ENCODE peak calls at places on chromosomes 5 and 9, in six cellular contexts. One of them, this sample, is unnamed.

GRCh38 chr5:1536298-1537165 is 12.8 kb upstream of the LPCAT1 start:
- DNase-seq in HFF-Myc: no peak
- DNase-seq in fibroblast of pulmonary artery: no peak
- DNase-seq in GM06990: peak
- DNase-seq in psoas muscle: peak
- DNase-seq in endothelial cell of umbilical vein: peak
- DNase-seq in this sample: no peak

GRCh38 chr5:39775458-39776365 is 350.9 kb upstream of the DAB2 start:
- DNase-seq in HFF-Myc: no peak
- DNase-seq in fibroblast of pulmonary artery: peak
- DNase-seq in GM06990: no peak
- DNase-seq in psoas muscle: no peak
- DNase-seq in endothelial cell of umbilical vein: peak
- DNase-seq in this sample: no peak

GRCh38 chr5:69265931-69266330 is 31.2 kb downstream of the CDK7 start:
- DNase-seq in HFF-Myc: no peak
- DNase-seq in fibroblast of pulmonary artery: no peak
- DNase-seq in GM06990: peak
- DNase-seq in psoas muscle: no peak
- DNase-seq in endothelial cell of umbilical vein: no peak
- DNase-seq in this sample: no peak

GRCh38 chr9:32989651-32990050 is 11.8 kb downstream of the APTX start:
- DNase-seq in HFF-Myc: no peak
- DNase-seq in fibroblast of pulmonary artery: no peak
- DNase-seq in GM06990: no peak
- DNase-seq in psoas muscle: no peak
- DNase-seq in endothelial cell of umbilical vein: no peak
- DNase-seq in this sample: no peak

GRCh38 chr5:154865466-154866184 is 7.2 kb downstream of the CNOT8 start:
- DNase-seq in HFF-Myc: no peak
- DNase-seq in fibroblast of pulmonary artery: peak
- DNase-seq in GM06990: no peak
- DNase-seq in psoas muscle: no peak
- DNase-seq in endothelial cell of umbilical vein: no peak
- DNase-seq in this sample: no peak

GRCh38 chr9:86488794-86489193 is 134.6 kb upstream of the TUT7 start:
- DNase-seq in HFF-Myc: no peak
- DNase-seq in fibroblast of pulmonary artery: no peak
- DNase-seq in GM06990: no peak
- DNase-seq in psoas muscle: no peak
- DNase-seq in endothelial cell of umbilical vein: no peak
- DNase-seq in this sample: no peak

GRCh38 chr5:139863855-139864558 is 68.4 kb downstream of the PSD2 start:
- DNase-seq in HFF-Myc: no peak
- DNase-seq in fibroblast of pulmonary artery: peak
- DNase-seq in GM06990: peak
- DNase-seq in psoas muscle: peak
- DNase-seq in endothelial cell of umbilical vein: peak
- DNase-seq in this sample: no peak

GRCh38 chr5:124902097-124902821 is 155.8 kb upstream of the ZNF608 start:
- DNase-seq in HFF-Myc: peak
- DNase-seq in fibroblast of pulmonary artery: peak
- DNase-seq in GM06990: peak
- DNase-seq in psoas muscle: no peak
- DNase-seq in endothelial cell of umbilical vein: peak
- DNase-seq in this sample: no peak

GRCh38 chr9:17003576-17004240 is 131.1 kb upstream of the CNTLN start:
- DNase-seq in HFF-Myc: no peak
- DNase-seq in fibroblast of pulmonary artery: peak
- DNase-seq in GM06990: no peak
- DNase-seq in psoas muscle: no peak
- DNase-seq in endothelial cell of umbilical vein: no peak
- DNase-seq in this sample: no peak

GRCh38 chr5:148776780-148777179 is 49.6 kb upstream of the ADRB2 start:
- DNase-seq in HFF-Myc: peak
- DNase-seq in fibroblast of pulmonary artery: peak
- DNase-seq in GM06990: no peak
- DNase-seq in psoas muscle: no peak
- DNase-seq in endothelial cell of umbilical vein: peak
- DNase-seq in this sample: no peak

GRCh38 chr9:122134822-122135528 is 24.6 kb downstream of the NDUFA8 start:
- DNase-seq in HFF-Myc: no peak
- DNase-seq in fibroblast of pulmonary artery: peak
- DNase-seq in GM06990: no peak
- DNase-seq in psoas muscle: no peak
- DNase-seq in endothelial cell of umbilical vein: no peak
- DNase-seq in this sample: no peak

GRCh38 chr5:134252671-134253070 is 26.8 kb upstream of the PPP2CA start:
- DNase-seq in HFF-Myc: no peak
- DNase-seq in fibroblast of pulmonary artery: peak
- DNase-seq in GM06990: no peak
- DNase-seq in psoas muscle: no peak
- DNase-seq in endothelial cell of umbilical vein: peak
- DNase-seq in this sample: no peak

GRCh38 chr5:154989641-154990040 is 23.9 kb upstream of the KIF4B start:
- DNase-seq in HFF-Myc: no peak
- DNase-seq in fibroblast of pulmonary artery: no peak
- DNase-seq in GM06990: no peak
- DNase-seq in psoas muscle: no peak
- DNase-seq in endothelial cell of umbilical vein: peak
- DNase-seq in this sample: no peak

GRCh38 chr5:160905285-160905684 is 53.3 kb upstream of the ATP10B start:
- DNase-seq in HFF-Myc: no peak
- DNase-seq in fibroblast of pulmonary artery: no peak
- DNase-seq in GM06990: no peak
- DNase-seq in psoas muscle: no peak
- DNase-seq in endothelial cell of umbilical vein: no peak
- DNase-seq in this sample: no peak

GRCh38 chr9:108889649-108890067 is 27.6 kb downstream of the ACTL7A start:
- DNase-seq in HFF-Myc: no peak
- DNase-seq in fibroblast of pulmonary artery: peak
- DNase-seq in GM06990: no peak
- DNase-seq in psoas muscle: no peak
- DNase-seq in endothelial cell of umbilical vein: peak
- DNase-seq in this sample: no peak

GRCh38 chr9:25904701-25905100 is 226.5 kb upstream of the TUSC1 start:
- DNase-seq in HFF-Myc: no peak
- DNase-seq in fibroblast of pulmonary artery: no peak
- DNase-seq in GM06990: no peak
- DNase-seq in psoas muscle: no peak
- DNase-seq in endothelial cell of umbilical vein: no peak
- DNase-seq in this sample: no peak

GRCh38 chr9:17063535-17064135 is 71.2 kb upstream of the CNTLN start:
- DNase-seq in HFF-Myc: peak
- DNase-seq in fibroblast of pulmonary artery: peak
- DNase-seq in GM06990: no peak
- DNase-seq in psoas muscle: no peak
- DNase-seq in endothelial cell of umbilical vein: peak
- DNase-seq in this sample: peak

GRCh38 chr5:168916266-168916665 is 337.1 kb upstream of the PANK3 start:
- DNase-seq in HFF-Myc: no peak
- DNase-seq in fibroblast of pulmonary artery: no peak
- DNase-seq in GM06990: no peak
- DNase-seq in psoas muscle: peak
- DNase-seq in endothelial cell of umbilical vein: no peak
- DNase-seq in this sample: no peak

GRCh38 chr5:169374111-169374510 is 73.2 kb upstream of the SLIT3 start:
- DNase-seq in HFF-Myc: no peak
- DNase-seq in fibroblast of pulmonary artery: no peak
- DNase-seq in GM06990: no peak
- DNase-seq in psoas muscle: no peak
- DNase-seq in endothelial cell of umbilical vein: no peak
- DNase-seq in this sample: no peak

GRCh38 chr5:114419941-114420340 is 58.1 kb downstream of the KCNN2 start:
- DNase-seq in HFF-Myc: peak
- DNase-seq in fibroblast of pulmonary artery: peak
- DNase-seq in GM06990: no peak
- DNase-seq in psoas muscle: no peak
- DNase-seq in endothelial cell of umbilical vein: no peak
- DNase-seq in this sample: peak

GRCh38 chr5:52598954-52599353 is 188.8 kb upstream of the ITGA1 start:
- DNase-seq in HFF-Myc: no peak
- DNase-seq in fibroblast of pulmonary artery: no peak
- DNase-seq in GM06990: no peak
- DNase-seq in psoas muscle: no peak
- DNase-seq in endothelial cell of umbilical vein: no peak
- DNase-seq in this sample: no peak

GRCh38 chr5:115573133-115573532 is 28.6 kb upstream of the FEM1C start:
- DNase-seq in HFF-Myc: peak
- DNase-seq in fibroblast of pulmonary artery: peak
- DNase-seq in GM06990: no peak
- DNase-seq in psoas muscle: no peak
- DNase-seq in endothelial cell of umbilical vein: peak
- DNase-seq in this sample: no peak

GRCh38 chr5:37247036-37247435 is 2.1 kb downstream of the CPLANE1 start:
- DNase-seq in HFF-Myc: no peak
- DNase-seq in fibroblast of pulmonary artery: no peak
- DNase-seq in GM06990: no peak
- DNase-seq in psoas muscle: no peak
- DNase-seq in endothelial cell of umbilical vein: peak
- DNase-seq in this sample: no peak

GRCh38 chr5:113678924-113679575 is 165.6 kb downstream of the YTHDC2 start:
- DNase-seq in HFF-Myc: peak
- DNase-seq in fibroblast of pulmonary artery: peak
- DNase-seq in GM06990: no peak
- DNase-seq in psoas muscle: no peak
- DNase-seq in endothelial cell of umbilical vein: peak
- DNase-seq in this sample: peak

GRCh38 chr9:95508968-95509850 is 7.6 kb downstream of the PTCH1 start:
- DNase-seq in HFF-Myc: peak
- DNase-seq in fibroblast of pulmonary artery: peak
- DNase-seq in GM06990: peak
- DNase-seq in psoas muscle: peak
- DNase-seq in endothelial cell of umbilical vein: peak
- DNase-seq in this sample: peak

GRCh38 chr5:154534457-154535050 is 56.5 kb upstream of the HAND1 start:
- DNase-seq in HFF-Myc: no peak
- DNase-seq in fibroblast of pulmonary artery: no peak
- DNase-seq in GM06990: no peak
- DNase-seq in psoas muscle: no peak
- DNase-seq in endothelial cell of umbilical vein: no peak
- DNase-seq in this sample: no peak

GRCh38 chr5:169956126-169956525 is 24.2 kb downstream of the INSYN2B start:
- DNase-seq in HFF-Myc: no peak
- DNase-seq in fibroblast of pulmonary artery: peak
- DNase-seq in GM06990: no peak
- DNase-seq in psoas muscle: no peak
- DNase-seq in endothelial cell of umbilical vein: no peak
- DNase-seq in this sample: no peak

GRCh38 chr5:56910123-56910951 is 941 bp downstream of the SETD9 start:
- DNase-seq in HFF-Myc: no peak
- DNase-seq in fibroblast of pulmonary artery: no peak
- DNase-seq in GM06990: no peak
- DNase-seq in psoas muscle: peak
- DNase-seq in endothelial cell of umbilical vein: no peak
- DNase-seq in this sample: no peak

GRCh38 chr5:157915638-157916037 is 56.7 kb upstream of the CLINT1 start:
- DNase-seq in HFF-Myc: no peak
- DNase-seq in fibroblast of pulmonary artery: peak
- DNase-seq in GM06990: no peak
- DNase-seq in psoas muscle: peak
- DNase-seq in endothelial cell of umbilical vein: peak
- DNase-seq in this sample: peak

GRCh38 chr9:16175461-16175860 is 622.6 kb downstream of the CCDC171 start:
- DNase-seq in HFF-Myc: no peak
- DNase-seq in fibroblast of pulmonary artery: no peak
- DNase-seq in GM06990: no peak
- DNase-seq in psoas muscle: no peak
- DNase-seq in endothelial cell of umbilical vein: no peak
- DNase-seq in this sample: no peak

GRCh38 chr9:81622471-81623245 is 66.7 kb downstream of the TLE1 start:
- DNase-seq in HFF-Myc: no peak
- DNase-seq in fibroblast of pulmonary artery: no peak
- DNase-seq in GM06990: no peak
- DNase-seq in psoas muscle: no peak
- DNase-seq in endothelial cell of umbilical vein: no peak
- DNase-seq in this sample: no peak

GRCh38 chr9:137815256-137816255 is 62.0 kb upstream of the CACNA1B start:
- DNase-seq in HFF-Myc: no peak
- DNase-seq in fibroblast of pulmonary artery: no peak
- DNase-seq in GM06990: no peak
- DNase-seq in psoas muscle: no peak
- DNase-seq in endothelial cell of umbilical vein: no peak
- DNase-seq in this sample: no peak
- H3K4me3 ChIP-seq in HFF-Myc: no peak
- H3K4me3 ChIP-seq in fibroblast of pulmonary artery: no peak
- H3K4me3 ChIP-seq in GM06990: no peak
- H3K4me3 ChIP-seq in psoas muscle: no peak
- H3K4me3 ChIP-seq in endothelial cell of umbilical vein: no peak
- H3K4me3 ChIP-seq in this sample: no peak

GRCh38 chr5:151249280-151249679 is 3.7 kb upstream of the GM2A start:
- DNase-seq in HFF-Myc: no peak
- DNase-seq in fibroblast of pulmonary artery: no peak
- DNase-seq in GM06990: no peak
- DNase-seq in psoas muscle: no peak
- DNase-seq in endothelial cell of umbilical vein: no peak
- DNase-seq in this sample: no peak
- H3K4me3 ChIP-seq in HFF-Myc: no peak
- H3K4me3 ChIP-seq in fibroblast of pulmonary artery: no peak
- H3K4me3 ChIP-seq in GM06990: no peak
- H3K4me3 ChIP-seq in psoas muscle: no peak
- H3K4me3 ChIP-seq in endothelial cell of umbilical vein: no peak
- H3K4me3 ChIP-seq in this sample: no peak

DNA sequence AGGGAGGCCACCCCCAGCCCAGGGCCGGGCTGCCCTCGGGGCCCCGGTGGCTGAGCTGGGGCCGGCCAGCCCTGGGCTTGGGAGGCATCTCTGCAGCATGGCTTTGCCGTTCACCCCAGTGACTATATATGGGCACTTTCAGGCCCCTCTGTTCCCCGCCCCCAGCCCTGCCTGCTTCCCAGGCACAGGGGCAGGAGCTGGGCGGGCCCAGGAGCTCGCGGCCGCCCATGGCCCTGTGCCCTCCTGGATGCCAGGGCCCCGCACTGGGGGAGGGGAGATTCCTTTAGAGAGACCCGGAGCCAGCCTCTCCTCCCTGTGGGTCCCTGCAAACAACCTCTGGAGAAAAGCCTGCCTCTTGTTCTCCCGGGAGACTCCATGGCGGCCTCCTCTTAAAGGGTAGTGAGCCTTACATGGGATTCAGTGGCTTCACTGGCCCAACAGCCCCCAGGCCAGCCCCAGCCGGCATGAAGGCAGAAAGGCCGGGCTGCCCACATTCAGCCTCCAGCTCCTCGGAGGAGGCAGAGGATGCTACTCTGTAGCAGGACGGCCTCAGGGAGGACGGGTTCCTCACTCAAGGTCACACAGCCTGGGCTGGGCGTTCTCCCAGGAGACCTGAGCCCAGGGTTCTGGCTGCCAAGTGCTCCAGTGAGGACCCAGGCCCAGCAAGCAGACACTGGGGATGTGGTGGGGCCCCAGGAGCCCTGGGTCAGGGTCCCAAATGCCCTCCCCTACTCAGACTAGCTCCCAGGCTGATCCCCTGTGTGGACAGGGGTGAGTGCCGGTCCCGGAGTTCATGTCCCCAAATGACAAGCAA is 4.1 kb downstream of the NACC2 start:
- DNase-seq in HFF-Myc: no peak
- DNase-seq in fibroblast of pulmonary artery: no peak
- DNase-seq in GM06990: no peak
- DNase-seq in psoas muscle: peak
- DNase-seq in endothelial cell of umbilical vein: no peak
- DNase-seq in this sample: no peak
- H3K4me3 ChIP-seq in HFF-Myc: no peak
- H3K4me3 ChIP-seq in fibroblast of pulmonary artery: no peak
- H3K4me3 ChIP-seq in GM06990: no peak
- H3K4me3 ChIP-seq in psoas muscle: peak
- H3K4me3 ChIP-seq in endothelial cell of umbilical vein: no peak
- H3K4me3 ChIP-seq in this sample: no peak

GRCh38 chr5:112348387-112348786 is 70.7 kb downstream of the EPB41L4A start:
- DNase-seq in HFF-Myc: no peak
- DNase-seq in fibroblast of pulmonary artery: no peak
- DNase-seq in GM06990: no peak
- DNase-seq in psoas muscle: no peak
- DNase-seq in endothelial cell of umbilical vein: no peak
- DNase-seq in this sample: no peak
- H3K4me3 ChIP-seq in HFF-Myc: no peak
- H3K4me3 ChIP-seq in fibroblast of pulmonary artery: no peak
- H3K4me3 ChIP-seq in GM06990: no peak
- H3K4me3 ChIP-seq in psoas muscle: no peak
- H3K4me3 ChIP-seq in endothelial cell of umbilical vein: no peak
- H3K4me3 ChIP-seq in this sample: no peak